ENCODE peak calls at places on chromosomes 3 and 15, in eight cellular contexts. I, Q, Y, S, G, K, H and X are unnamed samples.

GRCh38 chr3:13420817-13421755 is 964 bp upstream of the NUP210 start:
- DNase-seq in I (no peak), Q (no peak), Y (no peak), S (no peak), G (peak; percentile 78), K (peak; percentile 90), H (no peak), X (no peak)

GRCh38 chr3:186057594-186057993 is 51.3 kb downstream of the ETV5 start:
- DNase-seq in I (no peak), Q (peak; percentile 77), Y (no peak), S (no peak), G (no peak), K (no peak), H (no peak), X (no peak)

GRCh38 chr15:33256874-33257273 is 53.9 kb upstream of the RYR3 start:
- DNase-seq in I (no peak), Q (no peak), Y (no peak), S (no peak), G (no peak), K (no peak), H (no peak), X (no peak)

GRCh38 chr3:42667523-42668402 is 14.3 kb downstream of the ZBTB47 start:
- DNase-seq in I (peak; percentile 98), Q (no peak), Y (peak; percentile 6), S (no peak), G (no peak), K (peak; percentile 6), H (no peak), X (peak; percentile 63)

GRCh38 chr3:126352476-126353454 is 4.4 kb downstream of the KLF15 start:
- DNase-seq in I (no peak), Q (no peak), Y (no peak), S (peak; percentile 33), G (no peak), K (no peak), H (no peak), X (no peak)

GRCh38 chr3:13501056-13501455 is 20.9 kb downstream of the HDAC11 start:
- DNase-seq in I (no peak), Q (no peak), Y (no peak), S (no peak), G (no peak), K (no peak), H (no peak), X (no peak)

GRCh38 chr3:71307884-71308697 is 275.4 kb downstream of the FOXP1 start:
- DNase-seq in I (peak; percentile 98), Q (no peak), Y (no peak), S (no peak), G (no peak), K (no peak), H (peak; percentile 53), X (no peak)

GRCh38 chr3:102646557-102646956 is 211.7 kb downstream of the ZPLD1 start:
- DNase-seq in I (no peak), Q (no peak), Y (no peak), S (no peak), G (no peak), K (no peak), H (no peak), X (no peak)

GRCh38 chr3:57825116-57825515 is 69.0 kb downstream of the SLMAP start:
- DNase-seq in I (no peak), Q (no peak), Y (no peak), S (no peak), G (no peak), K (no peak), H (no peak), X (no peak)

GRCh38 chr3:126057936-126058335 is 26.0 kb downstream of the SLC41A3 start:
- DNase-seq in I (no peak), Q (no peak), Y (no peak), S (no peak), G (no peak), K (no peak), H (no peak), X (peak; percentile 35)

GRCh38 chr3:43691120-43692002 is 623 bp downstream of the ABHD5 start:
- DNase-seq in I (peak; percentile 64), Q (no peak), Y (peak; percentile 51), S (peak; percentile 61), G (no peak), K (peak; percentile 51), H (peak; percentile 9), X (peak; percentile 19)

GRCh38 chr3:24545917-24546316 is 51.3 kb upstream of the THRB start:
- DNase-seq in I (no peak), Q (no peak), Y (no peak), S (no peak), G (no peak), K (no peak), H (no peak), X (peak; percentile 64)